ENCODE peak calls at places on chromosome 20, in eight cellular contexts. One of them, this sample, is unnamed.

GRCh38 chr20:24573557-24573956 is 104.1 kb downstream of the SYNDIG1 start:
- DNase-seq in right lobe of liver: no peak
- DNase-seq in testis: no peak
- DNase-seq in lower leg skin: no peak
- DNase-seq in uterus: no peak
- DNase-seq in HCT116: no peak
- DNase-seq in spleen: no peak
- DNase-seq in stomach: no peak
- DNase-seq in this sample: no peak

GRCh38 chr20:58457083-58457680 is 58.0 kb downstream of the APCDD1L start:
- DNase-seq in lower leg skin: no peak
- DNase-seq in HCT116: no peak
- DNase-seq in stomach: no peak
- DNase-seq in spleen: no peak
- DNase-seq in testis: no peak
- DNase-seq in right lobe of liver: no peak
- DNase-seq in uterus: no peak
- DNase-seq in this sample: no peak

GRCh38 chr20:16485406-16485805 is 87.8 kb downstream of the KIF16B start:
- DNase-seq in uterus: no peak
- DNase-seq in right lobe of liver: no peak
- DNase-seq in HCT116: no peak
- DNase-seq in spleen: no peak
- DNase-seq in lower leg skin: no peak
- DNase-seq in testis: no peak
- DNase-seq in stomach: no peak
- DNase-seq in this sample: no peak

GRCh38 chr20:45951474-45951873 is 17.0 kb downstream of the PCIF1 start:
- DNase-seq in spleen: no peak
- DNase-seq in stomach: no peak
- DNase-seq in right lobe of liver: no peak
- DNase-seq in testis: no peak
- DNase-seq in uterus: no peak
- DNase-seq in HCT116: no peak
- DNase-seq in lower leg skin: no peak
- DNase-seq in this sample: no peak

GRCh38 chr20:63532449-63532971 is 4.7 kb downstream of the PTK6 start:
- DNase-seq in spleen: peak; percentile 62
- DNase-seq in testis: no peak
- DNase-seq in right lobe of liver: no peak
- DNase-seq in lower leg skin: no peak
- DNase-seq in stomach: no peak
- DNase-seq in HCT116: no peak
- DNase-seq in uterus: no peak
- DNase-seq in this sample: no peak

GRCh38 chr20:8121666-8122065 is 10.4 kb upstream of the PLCB1 start:
- DNase-seq in right lobe of liver: no peak
- DNase-seq in testis: no peak
- DNase-seq in HCT116: no peak
- DNase-seq in stomach: no peak
- DNase-seq in uterus: no peak
- DNase-seq in lower leg skin: no peak
- DNase-seq in spleen: no peak
- DNase-seq in this sample: no peak

GRCh38 chr20:64140421-64140820 is 23.8 kb upstream of the MYT1 start:
- DNase-seq in lower leg skin: peak; percentile 58
- DNase-seq in right lobe of liver: no peak
- DNase-seq in HCT116: no peak
- DNase-seq in stomach: no peak
- DNase-seq in spleen: peak; percentile 36
- DNase-seq in uterus: no peak
- DNase-seq in testis: no peak
- DNase-seq in this sample: no peak

GRCh38 chr20:45036044-45036755 is 64.7 kb downstream of the KCNS1 start:
- DNase-seq in right lobe of liver: no peak
- DNase-seq in HCT116: peak; percentile 74
- DNase-seq in testis: no peak
- DNase-seq in lower leg skin: no peak
- DNase-seq in spleen: no peak
- DNase-seq in uterus: no peak
- DNase-seq in stomach: no peak
- DNase-seq in this sample: peak; percentile 66

DNA sequence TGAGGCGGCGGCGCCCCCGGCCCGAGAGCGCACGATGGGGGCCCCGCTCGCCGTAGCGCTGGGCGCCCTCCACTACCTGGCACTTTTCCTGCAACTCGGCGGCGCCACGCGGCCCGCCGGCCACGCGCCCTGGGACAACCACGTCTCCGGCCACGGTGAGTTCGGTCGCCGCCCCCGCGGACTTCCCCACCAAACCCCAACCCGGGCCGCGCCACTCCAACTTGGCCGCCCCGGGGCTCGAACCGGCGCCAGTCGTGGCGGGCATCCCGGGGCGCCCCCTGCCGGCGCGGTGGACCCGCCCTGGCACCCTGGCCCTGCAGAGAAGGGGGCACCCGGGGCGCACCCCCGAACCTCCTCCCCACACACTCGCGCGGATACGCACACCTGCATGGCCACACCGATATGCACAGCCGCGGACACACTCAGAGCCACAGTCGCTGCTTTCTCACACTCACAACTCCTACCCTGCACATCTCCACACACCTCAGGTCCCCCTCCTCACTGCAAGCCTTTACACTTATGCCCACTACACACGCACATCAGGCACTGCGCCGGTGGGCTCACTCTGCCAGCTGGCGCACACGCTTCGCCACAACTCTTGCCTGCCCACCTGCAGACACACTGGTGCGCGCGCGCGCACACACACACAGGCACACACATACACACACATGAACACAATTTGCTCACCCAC is 535 bp downstream of the VSTM2L start:
- DNase-seq in stomach: no peak
- DNase-seq in right lobe of liver: no peak
- DNase-seq in HCT116: no peak
- DNase-seq in lower leg skin: no peak
- DNase-seq in testis: no peak
- DNase-seq in spleen: no peak
- DNase-seq in uterus: no peak
- DNase-seq in this sample: no peak
- H3K4me3 ChIP-seq in stomach: peak overlapping the region; percentile 41
- H3K4me3 ChIP-seq in right lobe of liver: peak overlapping the region; percentile 33
- H3K4me3 ChIP-seq in HCT116: no peak overlapping the region
- H3K4me3 ChIP-seq in lower leg skin: no peak overlapping the region
- H3K4me3 ChIP-seq in testis: peak overlapping the region; percentile 58
- H3K4me3 ChIP-seq in spleen: peak overlapping the region; percentile 41
- H3K4me3 ChIP-seq in uterus: no peak overlapping the region
- H3K4me3 ChIP-seq in this sample: no peak overlapping the region

GRCh38 chr20:10474606-10475184 is 39.6 kb downstream of the SLX4IP start:
- DNase-seq in testis: peak; percentile 65
- DNase-seq in HCT116: no peak
- DNase-seq in right lobe of liver: no peak
- DNase-seq in spleen: peak; percentile 83
- DNase-seq in uterus: no peak
- DNase-seq in stomach: no peak
- DNase-seq in lower leg skin: no peak
- DNase-seq in this sample: peak; percentile 87

GRCh38 chr20:10478205-10478604 is 43.1 kb downstream of the SLX4IP start:
- DNase-seq in lower leg skin: no peak
- DNase-seq in stomach: no peak
- DNase-seq in right lobe of liver: no peak
- DNase-seq in HCT116: no peak
- DNase-seq in testis: no peak
- DNase-seq in spleen: no peak
- DNase-seq in uterus: no peak
- DNase-seq in this sample: no peak

GRCh38 chr20:10476319-10476724 is 41.2 kb downstream of the SLX4IP start:
- DNase-seq in right lobe of liver: no peak
- DNase-seq in uterus: no peak
- DNase-seq in testis: peak; percentile 35
- DNase-seq in HCT116: no peak
- DNase-seq in spleen: no peak
- DNase-seq in lower leg skin: no peak
- DNase-seq in stomach: no peak
- DNase-seq in this sample: peak; percentile 75

GRCh38 chr20:10478930-10479329 is 43.8 kb downstream of the SLX4IP start:
- DNase-seq in right lobe of liver: no peak
- DNase-seq in testis: no peak
- DNase-seq in HCT116: no peak
- DNase-seq in lower leg skin: no peak
- DNase-seq in spleen: no peak
- DNase-seq in stomach: no peak
- DNase-seq in uterus: no peak
- DNase-seq in this sample: no peak

DNA sequence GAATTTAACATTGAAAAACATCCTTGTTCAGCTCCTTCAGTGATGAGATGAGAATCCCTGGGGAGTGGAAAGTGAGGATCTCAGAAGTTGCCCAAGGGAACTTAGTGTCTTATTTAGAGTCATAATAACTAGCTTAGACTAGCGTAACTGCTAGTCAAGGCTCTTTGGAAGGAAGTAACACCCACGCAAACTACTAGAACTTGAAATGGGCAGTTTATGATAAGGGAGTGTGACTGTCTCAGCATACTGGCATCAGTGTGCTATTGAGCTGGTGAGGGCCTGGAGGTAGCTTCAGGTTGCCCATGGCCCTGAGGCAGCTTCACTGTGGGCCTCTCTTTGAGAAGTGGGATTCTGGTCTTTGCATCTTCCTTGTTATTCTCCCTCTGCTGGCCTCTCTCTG is 40.1 kb downstream of the SLX4IP start:
- DNase-seq in testis: no peak
- DNase-seq in stomach: no peak
- DNase-seq in right lobe of liver: no peak
- DNase-seq in HCT116: no peak
- DNase-seq in lower leg skin: no peak
- DNase-seq in uterus: no peak
- DNase-seq in spleen: no peak
- DNase-seq in this sample: peak; percentile 82
- TF ChIP-seq POLR2A in testis: no peak
- TF ChIP-seq POLR2A in stomach: no peak
- TF ChIP-seq POLR2A in right lobe of liver: no peak
- TF ChIP-seq POLR2A in HCT116: no peak
- TF ChIP-seq POLR2A in lower leg skin: no peak
- TF ChIP-seq POLR2A in uterus: no peak
- TF ChIP-seq POLR2A in spleen: no peak
- TF ChIP-seq POLR2A in this sample: no peak

GRCh38 chr20:39829713-39830112 is 859.3 kb downstream of the MAFB start:
- DNase-seq in testis: no peak
- DNase-seq in HCT116: no peak
- DNase-seq in spleen: no peak
- DNase-seq in lower leg skin: no peak
- DNase-seq in uterus: no peak
- DNase-seq in stomach: no peak
- DNase-seq in right lobe of liver: no peak
- DNase-seq in this sample: peak; percentile 11

GRCh38 chr20:39825524-39825923 is 863.4 kb downstream of the DHX35 start:
- DNase-seq in right lobe of liver: no peak
- DNase-seq in spleen: no peak
- DNase-seq in uterus: no peak
- DNase-seq in testis: no peak
- DNase-seq in HCT116: no peak
- DNase-seq in stomach: no peak
- DNase-seq in lower leg skin: no peak
- DNase-seq in this sample: no peak

GRCh38 chr20:39825950-39826349 is 863.1 kb downstream of the MAFB start:
- DNase-seq in spleen: no peak
- DNase-seq in right lobe of liver: no peak
- DNase-seq in stomach: no peak
- DNase-seq in lower leg skin: no peak
- DNase-seq in HCT116: no peak
- DNase-seq in testis: no peak
- DNase-seq in uterus: no peak
- DNase-seq in this sample: peak; percentile 4

GRCh38 chr20:39830903-39831302 is 858.1 kb downstream of the MAFB start:
- DNase-seq in right lobe of liver: no peak
- DNase-seq in spleen: no peak
- DNase-seq in uterus: no peak
- DNase-seq in HCT116: no peak
- DNase-seq in lower leg skin: no peak
- DNase-seq in stomach: no peak
- DNase-seq in testis: no peak
- DNase-seq in this sample: no peak

DNA sequence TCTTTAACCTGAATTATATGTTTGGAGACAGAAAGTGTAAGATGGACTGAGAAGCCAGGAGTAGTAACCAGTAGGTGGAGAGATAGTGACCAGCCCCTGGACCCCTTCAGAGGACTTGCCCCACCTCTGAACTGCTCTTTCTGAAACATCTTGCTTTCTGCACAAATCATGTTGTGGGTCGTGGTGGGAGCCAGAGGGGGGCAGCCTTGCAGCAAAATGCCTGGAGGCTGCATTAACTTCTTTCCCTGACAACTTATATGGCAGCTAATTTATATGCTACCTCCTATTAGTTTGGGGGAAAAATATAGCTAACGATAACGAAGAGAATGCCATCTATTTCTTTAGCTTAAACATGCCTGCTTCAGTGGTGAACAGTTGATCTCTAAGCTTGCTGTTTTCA is 859.8 kb downstream of the MAFB start:
- DNase-seq in spleen: no peak
- DNase-seq in stomach: no peak
- DNase-seq in lower leg skin: no peak
- DNase-seq in testis: no peak
- DNase-seq in uterus: no peak
- DNase-seq in right lobe of liver: no peak
- DNase-seq in HCT116: no peak
- DNase-seq in this sample: peak; percentile 25
- TF ChIP-seq CTCF in spleen: no peak
- TF ChIP-seq CTCF in stomach: no peak
- TF ChIP-seq CTCF in lower leg skin: no peak
- TF ChIP-seq CTCF in testis: peak; percentile 12
- TF ChIP-seq CTCF in uterus: no peak
- TF ChIP-seq CTCF in right lobe of liver: no peak
- TF ChIP-seq CTCF in HCT116: no peak
- TF ChIP-seq CTCF in this sample: peak; percentile 44

DNA sequence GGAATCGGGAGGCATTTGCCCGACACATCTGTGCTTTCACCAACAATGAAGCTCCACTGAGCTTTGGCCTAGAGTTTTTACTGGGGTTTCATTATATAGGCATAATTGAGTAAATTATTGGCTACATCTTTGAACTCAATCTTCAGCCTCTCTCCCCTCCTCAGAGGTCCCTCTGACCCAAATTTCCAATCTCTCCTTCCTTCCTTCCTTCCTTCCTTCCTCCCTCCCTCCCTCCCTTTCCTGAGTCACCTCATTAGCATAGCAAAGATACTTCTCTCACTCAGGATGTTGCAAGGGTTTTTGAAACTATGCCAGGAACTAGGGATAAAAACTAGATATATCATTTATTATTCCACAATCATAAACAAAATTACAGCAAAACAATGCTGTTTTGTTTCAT is 238.2 kb upstream of the PRND start:
- DNase-seq in stomach: no peak
- DNase-seq in HCT116: no peak
- DNase-seq in lower leg skin: no peak
- DNase-seq in spleen: no peak
- DNase-seq in testis: no peak
- DNase-seq in uterus: no peak
- DNase-seq in right lobe of liver: no peak
- DNase-seq in this sample: no peak
- H3K4me3 ChIP-seq in stomach: no peak overlapping the region
- H3K4me3 ChIP-seq in HCT116: no peak overlapping the region
- H3K4me3 ChIP-seq in lower leg skin: no peak overlapping the region
- H3K4me3 ChIP-seq in spleen: no peak overlapping the region
- H3K4me3 ChIP-seq in testis: no peak overlapping the region
- H3K4me3 ChIP-seq in uterus: no peak overlapping the region
- H3K4me3 ChIP-seq in right lobe of liver: no peak overlapping the region
- H3K4me3 ChIP-seq in this sample: no peak overlapping the region

This sample was measured in NB4.